ENCODE peak calls at places on chromosomes 7 and 10, in four cellular contexts. L, X, P and O are unnamed samples.

GRCh38 chr7:47357398-47357797 is 224.5 kb downstream of the TNS3 start:
- DNase-seq in L (no peak), P (no peak), X (no peak), O (no peak)

GRCh38 chr7:55060690-55061414 is 42.0 kb downstream of the EGFR start:
- DNase-seq in P (no peak), X (no peak), L (peak; percentile 71), O (no peak)

GRCh38 chr10:26914898-26915297 is 54.1 kb upstream of the ABI1 start:
- DNase-seq in X (no peak), P (no peak), L (no peak), O (no peak)

GRCh38 chr10:111209666-111210065 is 132.8 kb downstream of the ADRA2A start:
- DNase-seq in L (no peak), P (no peak), X (no peak), O (peak; percentile 53)

GRCh38 chr7:83876593-83876992 is 227.7 kb upstream of the SEMA3E start:
- DNase-seq in P (no peak), X (no peak), L (peak; percentile 8), O (no peak)

GRCh38 chr10:77383861-77384553 is 253.6 kb downstream of the KCNMA1 start:
- DNase-seq in P (no peak), X (peak; percentile 53), L (no peak), O (no peak)

GRCh38 chr10:99532687-99533495 is at the start of gene NKX2-3:
- DNase-seq in X (peak; percentile 92), P (peak; percentile 88), L (peak; percentile 81), O (no peak)

GRCh38 chr10:67539312-67539711 is 156.7 kb downstream of the CTNNA3 start:
- DNase-seq in P (no peak), X (no peak), L (no peak), O (no peak)

GRCh38 chr7:105759670-105760548 is 116.5 kb downstream of the ATXN7L1 start:
- DNase-seq in L (peak; percentile 60), P (no peak), X (peak; percentile 57), O (no peak)

GRCh38 chr7:11831383-11831726 is 643 bp downstream of the THSD7A start:
- DNase-seq in P (no peak), X (no peak), L (peak; percentile 1), O (no peak)

GRCh38 chr10:103276251-103276936 is 544 bp upstream of the INA start:
- DNase-seq in L (no peak), P (peak; percentile 45), X (peak; percentile 9), O (no peak)

GRCh38 chr7:3151784-3152183 is 108.1 kb upstream of the CARD11 start:
- DNase-seq in X (no peak), P (no peak), L (no peak), O (no peak)